ENCODE peak calls at places on chromosome 17, in seven cellular contexts. H, M, Q, A, P, I and F are unnamed samples.

GRCh38 chr17:71585540-71585939 is 535.3 kb upstream of the SOX9 start:
- DNase-seq in Q (no peak), A (no peak), H (no peak), M (no peak), I (no peak), P (no peak), F (no peak)

GRCh38 chr17:3773511-3773910 is 27.5 kb downstream of the ITGAE start:
- DNase-seq in P (no peak), A (peak; percentile 49), I (no peak), H (peak; percentile 74), Q (no peak), M (peak; percentile 41), F (no peak)

GRCh38 chr17:34825102-34825501 is 136.2 kb downstream of the CCT6B start:
- DNase-seq in I (no peak), Q (no peak), M (no peak), A (no peak), P (no peak), H (no peak), F (no peak)

GRCh38 chr17:4562000-4562969 is 1.9 kb upstream of the GGT6 start:
- DNase-seq in P (no peak), M (no peak), I (no peak), Q (no peak), A (no peak), H (no peak), F (no peak)

GRCh38 chr17:64984776-64985521 is 65.7 kb upstream of the LRRC37A3 start:
- DNase-seq in H (peak; percentile 23), M (no peak), Q (no peak), A (peak; percentile 79), P (peak; percentile 46), I (peak; percentile 37), F (no peak)

GRCh38 chr17:17833664-17834357 is 3.0 kb downstream of the SREBF1 start:
- DNase-seq in M (no peak), A (no peak), Q (no peak), H (no peak), I (no peak), P (no peak), F (no peak)

GRCh38 chr17:42311240-42312034 is 23.1 kb downstream of the STAT5A start:
- DNase-seq in P (peak; percentile 73), M (peak; percentile 82), I (no peak), A (peak; percentile 95), H (peak; percentile 94), Q (no peak), F (peak; percentile 72)

GRCh38 chr17:80501739-80502577 is 25.6 kb upstream of the NPTX1 start:
- DNase-seq in I (no peak), P (peak; percentile 35), M (no peak), H (peak; percentile 97), Q (no peak), A (no peak), F (no peak)

GRCh38 chr17:19369846-19370492 is 7.4 kb upstream of the B9D1 start:
- DNase-seq in I (no peak), A (no peak), P (no peak), H (no peak), Q (no peak), M (no peak), F (no peak)

GRCh38 chr17:14704121-14704520 is 403.2 kb downstream of the HS3ST3B1 start:
- DNase-seq in A (no peak), Q (no peak), M (no peak), P (no peak), I (no peak), H (no peak), F (no peak)
- H2AK5ac ChIP-seq in A (no peak overlapping the region), Q (no peak overlapping the region), M (no peak overlapping the region), P (no peak overlapping the region), I (no peak overlapping the region), H (no peak overlapping the region), F (no peak overlapping the region)

GRCh38 chr17:56926704-56927103 is 12.9 kb upstream of the TRIM25 start:
- DNase-seq in P (no peak), I (no peak), Q (no peak), A (no peak), H (no peak), M (no peak), F (no peak)

GRCh38 chr17:56929362-56929969 is 15.6 kb upstream of the TRIM25 start:
- DNase-seq in I (no peak), A (no peak), M (peak; percentile 68), H (no peak), Q (no peak), P (no peak), F (no peak)

GRCh38 chr17:56928586-56928985 is 14.7 kb upstream of the TRIM25 start:
- DNase-seq in Q (no peak), A (no peak), P (no peak), I (no peak), M (no peak), H (no peak), F (no peak)

GRCh38 chr17:56925088-56925487 is 11.2 kb upstream of the TRIM25 start:
- DNase-seq in A (no peak), Q (no peak), M (peak; percentile 35), P (no peak), I (no peak), H (no peak), F (no peak)

DNA sequence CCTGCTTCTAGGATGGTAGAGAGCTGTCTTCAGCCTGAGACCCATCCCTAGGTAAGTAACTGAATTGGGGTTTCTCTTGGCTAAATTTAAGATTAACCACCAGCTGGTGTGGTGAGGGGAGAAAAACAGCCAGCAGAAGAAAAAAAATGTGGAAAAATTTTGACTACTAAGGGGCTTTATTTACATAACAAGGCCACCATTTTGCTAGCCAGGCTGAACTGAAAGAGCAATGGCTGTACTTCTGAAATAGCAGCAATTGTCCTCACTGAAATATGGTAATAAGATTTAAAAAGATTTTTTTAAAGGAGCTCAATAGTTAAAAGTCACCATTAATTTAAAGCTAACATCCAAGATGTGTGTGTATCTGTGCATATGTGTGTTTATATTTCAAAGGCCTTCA is 12.4 kb upstream of the TRIM25 start:
- DNase-seq in M (no peak), H (no peak), Q (no peak), A (no peak), I (no peak), P (no peak), F (no peak)
- H2AK5ac ChIP-seq in M (no peak overlapping the region), H (no peak overlapping the region), Q (no peak overlapping the region), A (no peak overlapping the region), I (no peak overlapping the region), P (no peak overlapping the region), F (no peak overlapping the region)

GRCh38 chr17:78237403-78238012 is 6.1 kb downstream of the TMEM235 start:
- DNase-seq in I (no peak), H (no peak), A (no peak), Q (no peak), M (no peak), P (no peak), F (no peak)
- H2AK5ac ChIP-seq in I (no peak overlapping the region), H (no peak overlapping the region), A (no peak overlapping the region), Q (peak overlapping the region; percentile 10), M (no peak overlapping the region), P (no peak overlapping the region), F (no peak overlapping the region)

GRCh38 chr17:76843703-76844484 is 24.3 kb upstream of the MGAT5B start:
- DNase-seq in H (no peak), P (peak; percentile 33), Q (no peak), I (no peak), M (no peak), A (peak; percentile 53), F (peak; percentile 54)

GRCh38 chr17:76841776-76842405 is 26.3 kb upstream of the MGAT5B start:
- DNase-seq in A (no peak), P (no peak), H (no peak), Q (peak; percentile 20), I (peak; percentile 64), M (peak; percentile 74), F (peak; percentile 62)

GRCh38 chr17:76844485-76844829 is 23.7 kb upstream of the MGAT5B start:
- DNase-seq in M (no peak), I (no peak), A (no peak), H (no peak), Q (no peak), P (no peak), F (no peak)

GRCh38 chr17:76840884-76841775 is 27.1 kb upstream of the MGAT5B start:
- DNase-seq in Q (no peak), A (no peak), I (no peak), H (no peak), P (no peak), M (peak; percentile 41), F (no peak)

GRCh38 chr17:76840443-76840767 is 27.8 kb upstream of the MGAT5B start:
- DNase-seq in Q (peak; percentile 21), P (no peak), H (no peak), M (no peak), A (no peak), I (peak; percentile 59), F (peak; percentile 57)
- H2AK5ac ChIP-seq in Q (no peak overlapping the region), P (no peak overlapping the region), H (no peak overlapping the region), M (no peak overlapping the region), A (no peak overlapping the region), I (peak overlapping the region; percentile 45), F (no peak overlapping the region)

GRCh38 chr17:82323514-82324234 is 6.3 kb upstream of the CD7 start:
- DNase-seq in I (no peak), Q (no peak), P (no peak), M (no peak), A (no peak), H (no peak), F (no peak)

GRCh38 chr17:82320956-82321927 is 3.8 kb upstream of the CD7 start:
- DNase-seq in A (peak; percentile 26), P (no peak), Q (no peak), M (peak; percentile 14), I (peak; percentile 89), H (no peak), F (peak; percentile 75)

GRCh38 chr17:82322526-82323453 is 5.4 kb upstream of the CD7 start:
- DNase-seq in I (no peak), Q (no peak), H (no peak), P (no peak), A (no peak), M (no peak), F (no peak)

GRCh38 chr17:82320140-82320840 is 2.9 kb upstream of the CD7 start:
- DNase-seq in A (no peak), M (no peak), I (no peak), H (no peak), Q (no peak), P (no peak), F (no peak)

DNA sequence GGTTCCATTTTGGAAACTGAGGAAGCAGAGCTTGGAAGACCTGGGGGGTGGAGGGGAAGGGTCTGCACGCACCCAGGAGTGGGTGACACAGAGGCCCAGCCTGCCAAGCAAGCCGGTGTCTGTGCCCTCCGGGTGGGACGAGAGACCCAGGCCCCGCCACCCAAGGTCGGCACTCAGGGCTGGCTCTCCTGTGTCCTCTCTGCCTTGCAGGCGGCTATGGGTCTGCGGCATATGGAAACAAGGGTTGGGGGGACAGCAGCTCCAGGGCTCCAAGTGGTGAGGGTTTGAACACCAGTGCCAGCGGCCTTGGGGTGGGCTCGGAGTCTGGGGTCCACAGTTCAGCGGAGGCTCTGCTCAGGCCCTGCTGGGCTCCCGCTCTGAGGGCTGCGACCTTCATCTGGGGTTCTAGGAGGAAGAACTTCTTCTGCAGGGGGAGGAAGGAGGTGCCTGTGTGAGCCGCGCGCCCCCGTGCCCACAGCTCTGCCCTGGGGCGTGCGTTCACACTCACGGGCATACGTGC is 4.6 kb upstream of the CD7 start:
- DNase-seq in H (no peak), M (no peak), P (no peak), Q (no peak), I (no peak), A (no peak), F (no peak)
- H2AK5ac ChIP-seq in H (no peak overlapping the region), M (no peak overlapping the region), P (no peak overlapping the region), Q (peak overlapping the region; percentile 94), I (no peak overlapping the region), A (no peak overlapping the region), F (no peak overlapping the region)